ENCODE peak calls at places on chromosomes 4 and X, in six cellular contexts. One of them, this sample, is unnamed.

GRCh38 chr4:92031825-92032224 is 271.9 kb upstream of the GRID2 start:
- DNase-seq in breast epithelium: no peak
- DNase-seq in lower leg skin: no peak
- DNase-seq in BJ: no peak
- DNase-seq in spleen: no peak
- DNase-seq in cardiac fibroblast: no peak
- DNase-seq in this sample: no peak

GRCh38 chrX:18935893-18936292 is 48.0 kb downstream of the PHKA2 start:
- DNase-seq in cardiac fibroblast: no peak
- DNase-seq in breast epithelium: no peak
- DNase-seq in BJ: no peak
- DNase-seq in spleen: no peak
- DNase-seq in lower leg skin: no peak
- DNase-seq in this sample: no peak

GRCh38 chr4:102114118-102114630 is 231.1 kb downstream of the SLC39A8 start:
- DNase-seq in cardiac fibroblast: no peak
- DNase-seq in lower leg skin: no peak
- DNase-seq in BJ: no peak
- DNase-seq in spleen: no peak
- DNase-seq in breast epithelium: no peak
- DNase-seq in this sample: no peak

GRCh38 chr4:123399638-123400358 is 3.2 kb downstream of the SPRY1 start:
- DNase-seq in breast epithelium: no peak
- DNase-seq in cardiac fibroblast: peak
- DNase-seq in lower leg skin: no peak
- DNase-seq in BJ: no peak
- DNase-seq in spleen: no peak
- DNase-seq in this sample: no peak

GRCh38 chr4:61838072-61838471 is 637.9 kb downstream of the ADGRL3 start:
- DNase-seq in BJ: no peak
- DNase-seq in cardiac fibroblast: no peak
- DNase-seq in spleen: no peak
- DNase-seq in breast epithelium: no peak
- DNase-seq in lower leg skin: no peak
- DNase-seq in this sample: no peak

GRCh38 chr4:98662619-98663225 is 4.3 kb upstream of the TSPAN5 start:
- DNase-seq in spleen: peak
- DNase-seq in cardiac fibroblast: no peak
- DNase-seq in lower leg skin: no peak
- DNase-seq in BJ: no peak
- DNase-seq in breast epithelium: no peak
- DNase-seq in this sample: peak

GRCh38 chr4:186819357-186820086 is 95.9 kb upstream of the FAT1 start:
- DNase-seq in BJ: no peak
- DNase-seq in lower leg skin: no peak
- DNase-seq in cardiac fibroblast: no peak
- DNase-seq in breast epithelium: no peak
- DNase-seq in spleen: no peak
- DNase-seq in this sample: no peak

GRCh38 chr4:38030023-38030422 is 69.8 kb downstream of the PTTG2 start:
- DNase-seq in cardiac fibroblast: no peak
- DNase-seq in breast epithelium: no peak
- DNase-seq in spleen: no peak
- DNase-seq in lower leg skin: no peak
- DNase-seq in BJ: peak
- DNase-seq in this sample: peak

GRCh38 chr4:159205462-159205861 is 102.6 kb downstream of the RAPGEF2 start:
- DNase-seq in BJ: no peak
- DNase-seq in spleen: no peak
- DNase-seq in lower leg skin: no peak
- DNase-seq in cardiac fibroblast: no peak
- DNase-seq in breast epithelium: no peak
- DNase-seq in this sample: no peak

GRCh38 chr4:73445383-73446335 is 9.6 kb downstream of the AFP start:
- DNase-seq in BJ: no peak
- DNase-seq in cardiac fibroblast: no peak
- DNase-seq in spleen: no peak
- DNase-seq in breast epithelium: no peak
- DNase-seq in lower leg skin: no peak
- DNase-seq in this sample: no peak

GRCh38 chr4:82833696-82834313 is 35.2 kb upstream of the SCD5 start:
- DNase-seq in spleen: no peak
- DNase-seq in breast epithelium: no peak
- DNase-seq in BJ: peak
- DNase-seq in cardiac fibroblast: peak
- DNase-seq in lower leg skin: no peak
- DNase-seq in this sample: peak

GRCh38 chr4:105895609-105896460 is 564 bp downstream of the NPNT start:
- DNase-seq in lower leg skin: peak
- DNase-seq in BJ: no peak
- DNase-seq in breast epithelium: peak
- DNase-seq in spleen: no peak
- DNase-seq in cardiac fibroblast: peak
- DNase-seq in this sample: no peak

GRCh38 chrX:68717196-68717595 is 69.7 kb downstream of the STARD8 start:
- DNase-seq in spleen: peak
- DNase-seq in cardiac fibroblast: no peak
- DNase-seq in breast epithelium: no peak
- DNase-seq in lower leg skin: no peak
- DNase-seq in BJ: no peak
- DNase-seq in this sample: no peak

GRCh38 chr4:17780461-17781071 is 855 bp downstream of the FAM184B start:
- DNase-seq in BJ: no peak
- DNase-seq in spleen: no peak
- DNase-seq in cardiac fibroblast: peak
- DNase-seq in breast epithelium: no peak
- DNase-seq in lower leg skin: no peak
- DNase-seq in this sample: no peak

GRCh38 chr4:158768577-158769174 is at the start of gene FNIP2:
- DNase-seq in lower leg skin: peak
- DNase-seq in breast epithelium: peak
- DNase-seq in spleen: peak
- DNase-seq in cardiac fibroblast: peak
- DNase-seq in BJ: no peak
- DNase-seq in this sample: no peak

GRCh38 chrX:155874571-155875244 is 6.4 kb upstream of the VAMP7 start:
- DNase-seq in breast epithelium: no peak
- DNase-seq in cardiac fibroblast: no peak
- DNase-seq in spleen: no peak
- DNase-seq in lower leg skin: no peak
- DNase-seq in BJ: no peak
- DNase-seq in this sample: no peak
- H3K4me3 ChIP-seq in breast epithelium: no peak
- H3K4me3 ChIP-seq in cardiac fibroblast: peak
- H3K4me3 ChIP-seq in spleen: no peak
- H3K4me3 ChIP-seq in lower leg skin: no peak
- H3K4me3 ChIP-seq in BJ: no peak
- H3K4me3 ChIP-seq in this sample: no peak

GRCh38 chrX:47643926-47644325 is 6.4 kb downstream of the ELK1 start:
- DNase-seq in breast epithelium: no peak
- DNase-seq in lower leg skin: no peak
- DNase-seq in spleen: no peak
- DNase-seq in BJ: no peak
- DNase-seq in cardiac fibroblast: peak
- DNase-seq in this sample: no peak
- TF ChIP-seq CTCF in breast epithelium: peak
- TF ChIP-seq CTCF in lower leg skin: no peak
- TF ChIP-seq CTCF in spleen: peak
- TF ChIP-seq CTCF in BJ: peak
- TF ChIP-seq CTCF in cardiac fibroblast: peak
- TF ChIP-seq CTCF in this sample: peak

GRCh38 chr4:110633358-110634319 is 10.8 kb upstream of the PITX2 start:
- DNase-seq in cardiac fibroblast: no peak
- DNase-seq in BJ: no peak
- DNase-seq in spleen: no peak
- DNase-seq in lower leg skin: peak
- DNase-seq in breast epithelium: no peak
- DNase-seq in this sample: no peak
- H3K4me3 ChIP-seq in cardiac fibroblast: no peak
- H3K4me3 ChIP-seq in BJ: no peak
- H3K4me3 ChIP-seq in spleen: no peak
- H3K4me3 ChIP-seq in lower leg skin: no peak
- H3K4me3 ChIP-seq in breast epithelium: no peak
- H3K4me3 ChIP-seq in this sample: no peak

DNA sequence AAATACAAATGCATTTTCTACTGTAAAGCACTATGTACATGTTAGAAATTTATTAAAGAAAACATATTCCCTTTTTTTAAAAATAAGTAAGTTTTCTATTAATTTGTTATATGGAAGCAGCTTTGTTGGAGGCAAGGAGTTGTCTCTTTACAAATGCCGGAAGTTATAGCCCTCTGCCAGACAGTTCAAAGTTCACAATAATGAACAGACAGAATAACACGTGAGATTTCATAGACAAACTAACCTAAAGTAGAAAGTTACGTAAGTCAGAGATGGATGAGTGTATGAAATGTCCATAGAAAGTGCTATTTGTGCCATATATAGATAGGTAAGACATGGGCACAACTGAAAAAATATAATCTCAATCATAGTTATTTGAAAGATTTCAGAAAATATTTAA is 43.9 kb upstream of the NEIL3 start:
- DNase-seq in lower leg skin: no peak
- DNase-seq in cardiac fibroblast: no peak
- DNase-seq in BJ: no peak
- DNase-seq in spleen: no peak
- DNase-seq in breast epithelium: no peak
- DNase-seq in this sample: no peak
- TF ChIP-seq CTCF in lower leg skin: no peak
- TF ChIP-seq CTCF in cardiac fibroblast: no peak
- TF ChIP-seq CTCF in BJ: no peak
- TF ChIP-seq CTCF in spleen: no peak
- TF ChIP-seq CTCF in breast epithelium: no peak
- TF ChIP-seq CTCF in this sample: no peak

DNA sequence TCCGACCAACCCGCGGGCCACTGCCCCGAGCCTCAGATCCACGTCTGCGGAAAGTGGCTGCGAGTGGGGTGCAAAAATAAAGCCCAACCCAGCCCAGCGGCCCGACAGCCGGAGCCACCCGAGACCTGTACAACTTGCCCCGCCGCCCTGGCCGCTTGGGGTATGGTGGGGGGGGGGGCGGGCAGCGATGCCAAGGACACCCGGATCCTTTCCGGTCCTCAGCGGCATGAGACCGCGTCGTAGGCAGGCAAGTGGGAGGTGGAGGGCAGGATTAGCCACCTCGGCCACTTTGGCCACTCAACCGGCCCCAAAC is 1.6 kb downstream of the SLITRK4 start:
- DNase-seq in spleen: no peak
- DNase-seq in breast epithelium: no peak
- DNase-seq in cardiac fibroblast: no peak
- DNase-seq in lower leg skin: no peak
- DNase-seq in BJ: no peak
- DNase-seq in this sample: no peak
- H3K4me3 ChIP-seq in spleen: peak
- H3K4me3 ChIP-seq in breast epithelium: peak
- H3K4me3 ChIP-seq in cardiac fibroblast: peak
- H3K4me3 ChIP-seq in lower leg skin: no peak
- H3K4me3 ChIP-seq in BJ: no peak
- H3K4me3 ChIP-seq in this sample: peak